ENCODE peak calls at places on chromosomes 2 and 18, in eight cellular contexts. G is BE2C, V is MM.1S, X is astrocyte, Q is uterus, T is Peyer's patch, N is SJCRH30, A is IMR-90. E is an unnamed sample.

GRCh38 chr2:235384624-235385023 is 109.2 kb upstream of the AGAP1 start:
- DNase-seq in G (no peak), V (no peak), X (no peak), Q (no peak), T (no peak), N (no peak), A (no peak), E (no peak)

GRCh38 chr18:72233106-72233505 is 311.0 kb downstream of the CBLN2 start:
- DNase-seq in G (no peak), V (no peak), X (no peak), Q (no peak), T (no peak), N (no peak), A (no peak), E (no peak)

GRCh38 chr18:21450913-21451312 is 149.6 kb downstream of the ESCO1 start:
- DNase-seq in G (no peak), V (no peak), X (peak; percentile 80), Q (no peak), T (no peak), N (no peak), A (no peak), E (no peak)

GRCh38 chr2:63764630-63765029 is 77.1 kb upstream of the UGP2 start:
- DNase-seq in G (no peak), V (no peak), X (no peak), Q (no peak), T (no peak), N (no peak), A (no peak), E (no peak)

GRCh38 chr2:1649871-1650473 is 94.3 kb downstream of the PXDN start:
- DNase-seq in G (no peak), V (no peak), X (no peak), Q (no peak), T (no peak), N (peak; percentile 23), A (no peak), E (no peak)

GRCh38 chr2:224927011-224927410 is 115.3 kb downstream of the DOCK10 start:
- DNase-seq in G (no peak), V (no peak), X (no peak), Q (no peak), T (no peak), N (no peak), A (no peak), E (no peak)

GRCh38 chr18:3605562-3606443 is 155.8 kb downstream of the TGIF1 start:
- DNase-seq in G (no peak), V (no peak), X (peak; percentile 52), Q (no peak), T (peak; percentile 67), N (peak; percentile 19), A (peak; percentile 62), E (no peak)

GRCh38 chr18:25351280-25351772 is 640 bp downstream of the ZNF521 start:
- DNase-seq in G (no peak), V (peak; percentile 17), X (no peak), Q (peak; percentile 29), T (no peak), N (no peak), A (peak; percentile 1), E (no peak)

GRCh38 chr18:3827236-3827635 is 377.3 kb downstream of the TGIF1 start:
- DNase-seq in G (no peak), V (no peak), X (no peak), Q (no peak), T (no peak), N (no peak), A (no peak), E (no peak)

GRCh38 chr2:189662674-189663226 is 1.5 kb downstream of the ASNSD1 start:
- DNase-seq in G (no peak), V (no peak), X (no peak), Q (no peak), T (no peak), N (no peak), A (no peak), E (no peak)

GRCh38 chr2:163812926-163813520 is 77.2 kb upstream of the FIGN start:
- DNase-seq in G (no peak), V (no peak), X (peak; percentile 43), Q (no peak), T (no peak), N (no peak), A (no peak), E (no peak)

GRCh38 chr2:97845818-97846217 is 132.4 kb downstream of the ZAP70 start:
- DNase-seq in G (no peak), V (no peak), X (no peak), Q (no peak), T (no peak), N (no peak), A (no peak), E (no peak)

GRCh38 chr2:203996692-203997091 is 60.1 kb downstream of the ICOS start:
- DNase-seq in G (no peak), V (no peak), X (no peak), Q (no peak), T (no peak), N (no peak), A (no peak), E (no peak)

GRCh38 chr2:128280901-128281321 is 37.8 kb downstream of the HS6ST1 start:
- DNase-seq in G (peak; percentile 4), V (no peak), X (no peak), Q (peak; percentile 18), T (no peak), N (no peak), A (no peak), E (no peak)

GRCh38 chr2:15591692-15592463 is at the start of gene DDX1:
- DNase-seq in G (peak; percentile 93), V (peak; percentile 84), X (peak; percentile 69), Q (peak; percentile 65), T (peak; percentile 90), N (peak; percentile 91), A (peak; percentile 79), E (peak; percentile 82)

GRCh38 chr18:62030091-62030985 is 137.5 kb upstream of the RNF152 start:
- DNase-seq in G (no peak), V (no peak), X (peak; percentile 41), Q (no peak), T (no peak), N (peak; percentile 61), A (no peak), E (no peak)

GRCh38 chr2:57882895-57883515 is 163.6 kb upstream of the VRK2 start:
- DNase-seq in G (no peak), V (peak; percentile 20), X (no peak), Q (no peak), T (peak; percentile 45), N (no peak), A (no peak), E (no peak)

GRCh38 chr2:219057709-219058540 is 2.8 kb downstream of the IHH start:
- DNase-seq in G (peak; percentile 88), V (peak; percentile 75), X (peak; percentile 16), Q (peak; percentile 46), T (peak; percentile 89), N (peak; percentile 76), A (peak; percentile 56), E (peak; percentile 74)

GRCh38 chr2:40625849-40626248 is 174.0 kb upstream of the SLC8A1 start:
- DNase-seq in G (no peak), V (no peak), X (peak; percentile 72), Q (no peak), T (no peak), N (no peak), A (peak; percentile 90), E (no peak)

GRCh38 chr2:157440404-157441071 is 3.4 kb downstream of the CYTIP start:
- DNase-seq in G (no peak), V (peak; percentile 43), X (no peak), Q (no peak), T (peak; percentile 52), N (no peak), A (no peak), E (no peak)

GRCh38 chr2:157441072-157441454 is 2.8 kb downstream of the CYTIP start:
- DNase-seq in G (no peak), V (peak; percentile 89), X (no peak), Q (no peak), T (peak; percentile 65), N (peak; percentile 19), A (no peak), E (no peak)

GRCh38 chr2:157442636-157443035 is 1.3 kb downstream of the CYTIP start:
- DNase-seq in G (no peak), V (peak; percentile 30), X (no peak), Q (no peak), T (no peak), N (no peak), A (no peak), E (no peak)

GRCh38 chr2:157443090-157443489 is 799 bp downstream of the CYTIP start:
- DNase-seq in G (no peak), V (peak; percentile 58), X (no peak), Q (no peak), T (no peak), N (no peak), A (no peak), E (no peak)

GRCh38 chr2:157442136-157442535 is 1.8 kb downstream of the CYTIP start:
- DNase-seq in G (no peak), V (peak; percentile 25), X (no peak), Q (no peak), T (no peak), N (no peak), A (no peak), E (no peak)
- H3K4me3 ChIP-seq in G (no peak overlapping the region), V (peak overlapping the region; percentile 91), X (no peak overlapping the region), Q (no peak overlapping the region), T (peak overlapping the region; percentile 45), N (no peak overlapping the region), A (no peak overlapping the region), E (peak overlapping the region; percentile 80)

GRCh38 chr2:113175736-113176695 is 2.2 kb downstream of the PSD4 start:
- DNase-seq in G (no peak), V (peak; percentile 59), X (no peak), Q (no peak), T (peak; percentile 82), N (no peak), A (no peak), E (no peak)
- H3K4me3 ChIP-seq in G (no peak overlapping the region), V (peak overlapping the region; percentile 94), X (no peak overlapping the region), Q (no peak overlapping the region), T (peak overlapping the region; percentile 48), N (no peak overlapping the region), A (no peak overlapping the region), E (peak overlapping the region; percentile 91)

DNA sequence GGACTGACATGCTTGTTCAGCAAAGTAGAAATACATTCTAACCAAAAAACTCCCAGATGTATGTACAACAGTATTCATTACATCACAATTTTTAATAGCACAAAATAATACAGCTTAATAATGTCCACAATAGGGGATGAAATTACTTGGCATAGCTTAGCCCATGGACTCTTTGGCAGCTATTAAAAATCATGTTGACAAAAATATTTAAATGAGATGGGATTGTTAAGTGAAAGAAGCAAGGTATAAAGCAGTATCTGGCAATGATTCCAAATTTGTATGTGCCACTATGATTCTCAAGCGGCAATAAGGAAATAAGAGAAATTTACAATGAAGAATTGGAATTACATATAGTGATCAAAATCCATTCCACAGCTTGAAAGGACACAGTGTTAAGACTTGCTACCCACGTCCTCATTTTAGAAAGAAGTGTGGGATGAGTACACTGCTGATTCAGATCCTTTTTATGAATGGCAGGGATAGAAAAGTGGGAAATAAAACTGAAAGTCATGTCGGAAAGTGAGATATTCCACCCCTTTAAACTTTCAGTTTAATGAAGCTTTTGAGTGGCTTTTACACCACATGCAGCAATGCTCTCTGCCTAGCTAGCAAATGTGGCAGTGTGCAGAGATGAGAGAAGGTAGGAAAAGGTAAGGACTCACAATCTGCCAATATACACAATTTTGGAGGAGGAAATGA is 2.4 kb downstream of the GAREM1 start:
- DNase-seq in G (no peak), V (peak; percentile 30), X (no peak), Q (no peak), T (no peak), N (no peak), A (no peak), E (no peak)
- H3K4me3 ChIP-seq in G (no peak overlapping the region), V (peak overlapping the region; percentile 94), X (no peak overlapping the region), Q (no peak overlapping the region), T (peak overlapping the region; percentile 93), N (peak overlapping the region; percentile 12), A (no peak overlapping the region), E (no peak overlapping the region)

GRCh38 chr2:96143848-96144480 is 1.3 kb downstream of the DUSP2 start:
- DNase-seq in G (no peak), V (no peak), X (no peak), Q (no peak), T (peak; percentile 61), N (no peak), A (no peak), E (no peak)
- H3K4me3 ChIP-seq in G (no peak overlapping the region), V (peak overlapping the region; percentile 73), X (peak overlapping the region; percentile 55), Q (no peak overlapping the region), T (peak overlapping the region; percentile 73), N (no peak overlapping the region), A (no peak overlapping the region), E (peak overlapping the region; percentile 91)

E was measured in CD8-positive, alpha-beta T cell.